ENCODE peak calls at places on chromosomes 5 and 9, in five cellular contexts. X is nucleus accumbens, H is GM23338, N is WTC11, K is GM03348. Y is an unnamed sample.

GRCh38 chr9:130172161-130172857 is at the start of gene NCS1:
- DNase-seq in X (peak), H (peak), N (peak), K (peak), Y (peak)

GRCh38 chr5:50958852-50959457 is 292.5 kb downstream of the PARP8 start:
- DNase-seq in X (no peak), H (peak), N (no peak), K (peak), Y (peak)

GRCh38 chr9:110161940-110162339 is 46.0 kb downstream of the C9orf152 start:
- DNase-seq in X (no peak), H (no peak), N (no peak), K (no peak), Y (no peak)

GRCh38 chr9:127825319-127826051 is 22.8 kb downstream of the FPGS start:
- DNase-seq in X (no peak), H (peak), N (peak), K (no peak), Y (peak)

GRCh38 chr5:169577966-169578365 is 5.6 kb upstream of the SPDL1 start:
- DNase-seq in X (no peak), H (peak), N (no peak), K (peak), Y (peak)

GRCh38 chr9:104386425-104387069 is 117.5 kb upstream of the OR13F1 start:
- DNase-seq in X (no peak), H (peak), N (no peak), K (peak), Y (peak)

GRCh38 chr5:175609504-175609903 is 48.4 kb upstream of the HRH2 start:
- DNase-seq in X (peak), H (no peak), N (no peak), K (no peak), Y (no peak)

GRCh38 chr9:129398901-129399300 is 220.8 kb upstream of the IER5L start:
- DNase-seq in X (no peak), H (no peak), N (no peak), K (no peak), Y (peak)

GRCh38 chr5:80034559-80034958 is 589 bp upstream of the THBS4 start:
- DNase-seq in X (no peak), H (no peak), N (no peak), K (no peak), Y (no peak)

GRCh38 chr5:79771387-79771786 is 81.8 kb downstream of the CMYA5 start:
- DNase-seq in X (no peak), H (no peak), N (no peak), K (peak), Y (peak)

GRCh38 chr5:168836603-168837245 is 257.6 kb upstream of the PANK3 start:
- DNase-seq in X (no peak), H (no peak), N (no peak), K (no peak), Y (no peak)

GRCh38 chr5:177447066-177447610 is 524 bp downstream of the PRR7 start:
- DNase-seq in X (peak), H (peak), N (peak), K (peak), Y (peak)

GRCh38 chr5:158640581-158640980 is 459.1 kb downstream of the EBF1 start:
- DNase-seq in X (no peak), H (no peak), N (no peak), K (peak), Y (no peak)

GRCh38 chr5:101995585-101995984 is 300.5 kb downstream of the SLCO4C1 start:
- DNase-seq in X (no peak), H (peak), N (no peak), K (no peak), Y (no peak)

GRCh38 chr5:27706832-27707231 is 668.4 kb upstream of the CDH9 start:
- DNase-seq in X (no peak), H (no peak), N (no peak), K (no peak), Y (no peak)

Y was measured in NCI-H69.